ENCODE peak calls at places on chromosome 9, in five cellular contexts. C is iPS DF 6.9; Q is lower lobe of right lung; A is upper lobe of left lung; S is CD8-positive, alpha-beta T cell. G is an unnamed sample.
A peak's percentile ranks its signal among the peaks of the same experiment; 100 is the strongest.

GRCh38 chr9:125851971-125852370 is 104.8 kb downstream of the PBX3 start:
- DNase-seq in S (no peak), A (no peak), C (no peak), Q (no peak), G (no peak)

GRCh38 chr9:71709384-71709783 is 58.9 kb downstream of the CEMIP2 start:
- DNase-seq in Q (no peak), S (no peak), C (no peak), A (no peak), G (no peak)

GRCh38 chr9:17191095-17191494 is 56.3 kb downstream of the CNTLN start:
- DNase-seq in C (no peak), Q (no peak), A (no peak), S (no peak), G (no peak)

GRCh38 chr9:35700031-35700430 is 10.3 kb upstream of the TPM2 start:
- DNase-seq in C (no peak), S (no peak), Q (no peak), A (no peak), G (no peak)

GRCh38 chr9:13181652-13182051 is 97.8 kb downstream of the MPDZ start:
- DNase-seq in Q (no peak), S (no peak), A (no peak), C (no peak), G (no peak)

GRCh38 chr9:88953401-88954029 is 37.8 kb upstream of the S1PR3 start:
- DNase-seq in S (no peak), A (no peak), Q (no peak), C (no peak), G (no peak)

GRCh38 chr9:136117291-136118060 is 1.2 kb downstream of the TMEM250 start:
- DNase-seq in S (no peak), A (no peak), C (no peak), Q (no peak), G (no peak)

GRCh38 chr9:19087601-19088000 is 15.1 kb downstream of the HAUS6 start:
- DNase-seq in Q (no peak), A (peak; percentile 53), S (no peak), C (no peak), G (no peak)

GRCh38 chr9:122228191-122228905 is 409 bp downstream of the LHX6 start:
- DNase-seq in S (no peak), Q (no peak), A (no peak), C (no peak), G (no peak)

GRCh38 chr9:106956971-106957370 is 94.0 kb downstream of the ZNF462 start:
- DNase-seq in A (no peak), C (no peak), Q (no peak), S (no peak), G (no peak)

GRCh38 chr9:16281707-16282106 is 588.8 kb downstream of the BNC2 start:
- DNase-seq in Q (no peak), C (no peak), A (no peak), S (no peak), G (no peak)

GRCh38 chr9:135624282-135624681 is 15.1 kb downstream of the GLT6D1 start:
- DNase-seq in Q (no peak), A (no peak), C (no peak), S (no peak), G (no peak)

GRCh38 chr9:15144567-15145174 is 162.3 kb downstream of the TTC39B start:
- DNase-seq in C (no peak), Q (no peak), A (no peak), S (no peak), G (no peak)

GRCh38 chr9:134432471-134432870 is 106.2 kb downstream of the RXRA start:
- DNase-seq in Q (no peak), S (no peak), C (no peak), A (peak; percentile 77), G (no peak)
- H3K4me1 ChIP-seq in Q (peaks cover 62% of the 10 kb centered on the region), S (no peaks in the 10 kb centered on the region), C (no peaks in the 10 kb centered on the region), A (peaks cover 54% of the 10 kb centered on the region), G (peaks cover 18% of the 10 kb centered on the region)

GRCh38 chr9:76394896-76395244 is 644 bp upstream of the RFK start:
- DNase-seq in A (peak; percentile 71), C (no peak), Q (peak; percentile 63), S (peak; percentile 34), G (peak; percentile 43)

GRCh38 chr9:76396144-76396543 is 1.9 kb upstream of the RFK start:
- DNase-seq in Q (no peak), S (no peak), A (no peak), C (no peak), G (no peak)

GRCh38 chr9:76394023-76394895 is at the start of gene RFK:
- DNase-seq in S (peak; percentile 89), C (peak; percentile 55), Q (peak; percentile 89), A (peak; percentile 89), G (peak; percentile 90)

GRCh38 chr9:76396597-76396996 is 2.4 kb upstream of the RFK start:
- DNase-seq in C (no peak), S (no peak), Q (no peak), A (no peak), G (no peak)

GRCh38 chr9:76395381-76395780 is 1.2 kb upstream of the RFK start:
- DNase-seq in C (no peak), Q (no peak), A (no peak), S (no peak), G (no peak)
- H3K4me3 ChIP-seq in C (no peak overlapping the region), Q (peak overlapping the region; percentile 97), A (peak overlapping the region; percentile 93), S (peak overlapping the region; percentile 17), G (peak overlapping the region; percentile 90)

GRCh38 chr9:129569506-129570449 is 51.1 kb downstream of the C9orf50 start:
- DNase-seq in C (no peak), Q (no peak), S (no peak), A (peak; percentile 33), G (no peak)

GRCh38 chr9:129566563-129567266 is 54.2 kb downstream of the C9orf50 start:
- DNase-seq in S (no peak), A (no peak), Q (no peak), C (no peak), G (no peak)

GRCh38 chr9:129567842-129568559 is 52.9 kb downstream of the C9orf50 start:
- DNase-seq in S (no peak), A (peak; percentile 53), Q (no peak), C (no peak), G (no peak)

GRCh38 chr9:129568560-129569505 is 52.1 kb downstream of the C9orf50 start:
- DNase-seq in A (no peak), Q (peak; percentile 56), C (no peak), S (no peak), G (no peak)

DNA sequence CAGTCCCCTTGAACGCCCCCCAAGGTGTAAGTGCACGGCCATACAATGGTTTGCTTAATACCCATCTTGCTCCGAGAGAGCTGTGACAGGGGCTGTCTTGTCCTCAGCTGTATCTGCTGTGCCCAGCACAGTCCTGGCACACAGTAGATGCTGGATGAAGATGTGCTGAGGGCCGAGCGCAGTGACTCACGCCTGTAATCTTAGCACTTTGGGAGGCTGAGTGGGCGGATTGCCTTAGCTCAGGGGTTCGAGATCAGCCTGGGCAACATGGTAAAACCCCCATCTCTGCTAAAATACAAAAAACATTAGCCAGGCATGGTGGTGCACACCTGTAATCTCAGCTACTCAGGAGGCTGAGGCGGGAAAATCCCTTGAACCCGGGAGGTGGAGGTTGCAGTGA is 53.6 kb downstream of the C9orf50 start:
- DNase-seq in S (no peak), C (no peak), Q (no peak), A (no peak), G (no peak)
- H3K4me1 ChIP-seq in S (peaks cover 15% of the 10 kb centered on the region), C (peaks cover 7% of the 10 kb centered on the region), Q (peaks cover 28% of the 10 kb centered on the region), A (peaks cover 31% of the 10 kb centered on the region), G (peaks cover 17% of the 10 kb centered on the region)

DNA sequence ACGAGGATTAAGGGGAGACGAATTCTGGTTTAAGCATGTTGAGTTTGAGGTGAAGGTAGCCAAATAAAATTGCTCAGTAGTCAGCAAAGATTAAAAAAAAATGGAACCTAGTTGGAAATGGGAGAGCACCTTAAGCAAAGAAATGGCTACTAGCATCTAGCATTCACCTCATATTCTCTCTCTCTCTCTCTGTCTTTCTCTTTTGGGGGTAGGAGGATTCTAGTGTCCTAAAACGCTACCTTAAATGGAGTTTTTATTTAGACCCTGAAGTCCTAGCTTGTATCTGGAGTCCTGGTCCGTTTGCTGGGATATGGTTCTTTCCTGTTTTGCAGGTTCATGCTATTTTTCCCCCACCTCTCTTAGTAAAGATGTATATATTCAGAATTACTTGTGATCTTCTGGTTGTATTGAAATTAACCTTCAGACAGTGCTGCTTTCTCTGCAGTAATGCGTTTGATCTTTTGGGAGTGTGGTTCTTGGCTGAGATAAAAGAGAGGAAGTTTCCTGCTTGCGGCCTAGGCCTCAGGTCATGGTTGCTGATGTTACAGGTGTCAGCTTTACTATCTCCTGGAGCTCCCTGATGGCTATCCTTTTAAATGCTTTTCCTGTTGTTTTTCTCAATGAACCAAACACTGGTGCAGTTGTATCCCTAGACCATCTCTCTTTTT is 8.0 kb downstream of the TGFBR1 start:
- DNase-seq in A (no peak), Q (no peak), C (no peak), S (no peak), G (no peak)
- H3K4me3 ChIP-seq in A (no peak overlapping the region), Q (no peak overlapping the region), C (no peak overlapping the region), S (peak overlapping the region; percentile 10), G (no peak overlapping the region)

DNA sequence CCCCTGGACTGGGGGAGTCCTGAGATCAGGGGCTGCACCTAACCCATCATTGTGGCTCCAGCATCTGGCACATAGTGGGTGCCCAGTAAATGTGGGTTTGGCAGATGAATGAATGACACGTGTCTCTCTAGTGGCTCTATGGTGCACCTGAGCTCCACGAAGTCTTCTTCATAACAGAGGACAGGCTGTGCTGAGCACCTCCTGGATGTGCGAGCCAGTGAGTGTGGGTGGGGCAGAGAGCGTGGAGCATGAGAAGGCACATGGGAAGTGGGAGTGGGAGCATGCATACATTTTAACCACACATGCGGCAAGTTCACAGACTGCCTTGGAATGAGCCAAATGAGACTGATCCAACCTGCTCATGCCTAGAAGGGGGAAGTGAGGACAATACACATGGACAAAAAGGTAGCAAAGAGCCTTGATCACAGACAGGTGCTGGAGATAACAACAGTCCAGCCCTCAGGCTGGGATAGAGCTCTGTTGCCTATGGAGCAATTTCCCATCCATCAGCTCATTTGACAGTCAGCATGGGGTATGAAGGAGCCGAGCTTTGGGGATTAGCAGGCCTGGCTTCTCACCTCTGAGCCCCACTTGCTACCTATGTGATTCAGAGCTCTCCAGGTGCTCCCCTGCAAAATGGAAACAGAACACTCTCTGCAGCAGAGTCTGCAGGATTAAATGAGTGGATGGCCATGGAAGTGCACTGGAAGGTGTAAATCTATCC is 76.2 kb upstream of the TBC1D2 start:
- DNase-seq in Q (no peak), A (no peak), C (no peak), S (no peak), G (no peak)
- H3K4me1 ChIP-seq in Q (peaks cover 9% of the 10 kb centered on the region), A (peaks cover 14% of the 10 kb centered on the region), C (no peaks in the 10 kb centered on the region), S (no peaks in the 10 kb centered on the region), G (no peaks in the 10 kb centered on the region)

DNA sequence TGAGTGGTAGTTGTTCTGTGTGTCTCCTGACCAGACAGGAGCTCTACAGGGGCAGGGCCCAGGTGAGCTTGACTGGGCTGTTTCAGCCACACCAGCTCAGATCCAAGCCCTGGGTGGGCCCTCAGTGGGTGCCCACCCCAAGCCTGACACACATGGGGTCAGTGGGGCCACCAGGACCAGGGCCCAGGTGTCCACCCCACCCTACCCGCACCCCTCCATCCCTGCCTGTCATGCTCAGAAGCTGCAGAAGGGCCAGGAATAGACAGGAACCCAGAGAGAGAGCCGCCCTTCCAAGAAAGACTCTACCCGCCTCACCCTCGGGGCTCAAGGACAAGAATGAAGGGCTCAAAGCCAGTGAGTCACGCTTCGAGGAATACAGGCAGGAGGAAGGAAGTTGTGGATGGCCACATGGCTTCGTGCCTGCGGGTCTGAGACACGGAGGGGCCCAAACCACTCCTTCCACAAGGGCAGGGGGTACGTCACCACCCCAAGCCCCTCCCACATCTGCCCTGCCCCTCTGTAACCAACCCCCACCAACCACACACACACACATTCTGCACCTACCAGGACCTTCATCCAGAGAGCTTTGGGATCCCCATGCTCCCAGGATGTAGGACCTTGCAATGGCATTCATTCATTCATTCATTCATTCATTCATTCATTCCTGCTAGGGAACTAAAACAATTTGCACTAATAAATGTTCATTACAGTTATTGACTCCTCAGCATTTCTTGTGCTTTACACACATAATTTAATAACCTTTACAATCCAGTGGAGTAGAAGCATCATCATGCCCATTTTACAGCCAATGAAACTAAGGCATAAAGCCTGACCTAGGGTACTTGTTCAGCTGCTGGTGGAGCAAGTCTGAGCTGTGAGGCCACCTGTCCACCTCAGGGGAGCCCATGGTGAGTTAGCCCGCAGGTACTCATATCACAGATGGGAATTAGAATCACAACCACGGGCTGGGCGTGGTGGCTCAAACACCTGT is 56.0 kb upstream of the STXBP1 start:
- DNase-seq in C (no peak), Q (peak; percentile 82), A (peak; percentile 93), S (peak; percentile 31), G (no peak)
- H3K4me3 ChIP-seq in C (no peak overlapping the region), Q (peak overlapping the region; percentile 3), A (no peak overlapping the region), S (no peak overlapping the region), G (no peak overlapping the region)